ENCODE peak calls at places on chromosomes 12 and 14, in eight cellular contexts. Z is amniotic stem cell, V is right cardiac atrium, G is EH, L is NCI-H146, I is cardiac fibroblast, B is D341Med, D is foreskin fibroblast. X is an unnamed sample.

GRCh38 chr12:109606261-109607028 is 32.9 kb downstream of the MVK start:
- DNase-seq in B (peak), I (peak), L (no peak), V (peak), G (no peak), Z (no peak), D (no peak), X (no peak)

GRCh38 chr12:20656600-20656999 is 38.5 kb upstream of the SLCO1C1 start:
- DNase-seq in D (no peak), Z (no peak), G (no peak), L (no peak), V (no peak), B (no peak), I (no peak), X (no peak)

GRCh38 chr12:104494137-104494815 is 37.5 kb downstream of the CHST11 start:
- DNase-seq in B (no peak), D (no peak), L (no peak), I (no peak), V (peak), G (no peak), Z (no peak), X (peak)

GRCh38 chr12:32870716-32871115 is 25.9 kb downstream of the PKP2 start:
- DNase-seq in L (no peak), V (no peak), Z (no peak), I (peak), G (no peak), D (no peak), B (no peak), X (no peak)

GRCh38 chr12:44076892-44077291 is 241.0 kb downstream of the TMEM117 start:
- DNase-seq in V (no peak), B (no peak), G (no peak), D (no peak), I (no peak), Z (no peak), L (no peak), X (no peak)

GRCh38 chr14:104141621-104142091 is 3.3 kb downstream of the KIF26A start:
- DNase-seq in D (no peak), L (no peak), I (no peak), B (no peak), Z (no peak), G (no peak), V (peak), X (no peak)

GRCh38 chr12:121579190-121579791 is 1.5 kb downstream of the KDM2B start:
- DNase-seq in L (peak), G (peak), B (peak), V (peak), Z (no peak), I (peak), D (no peak), X (no peak)

GRCh38 chr12:90333939-90334338 is 621.0 kb downstream of the CCER1 start:
- DNase-seq in I (peak), Z (no peak), G (no peak), V (no peak), D (peak), B (no peak), L (no peak), X (peak)